ENCODE peak calls at places on chromosomes 5 and 9, in six cellular contexts. O is mesothelial cell of epicardium, Z is coronary artery, F is T-helper 1 cell, Q is NB4, D is vagina. G is an unnamed sample.

GRCh38 chr5:11047051-11047450 is 286.0 kb upstream of the DAP start:
- DNase-seq in O (no peak), Z (no peak), F (no peak), Q (no peak), D (no peak), G (no peak)

GRCh38 chr9:113536483-113537226 is 73.1 kb downstream of the RGS3 start:
- DNase-seq in O (no peak), Z (peak), F (no peak), Q (peak), D (no peak), G (no peak)

GRCh38 chr5:115360036-115360685 is 63.7 kb upstream of the CCDC112 start:
- DNase-seq in O (no peak), Z (no peak), F (no peak), Q (no peak), D (no peak), G (no peak)

GRCh38 chr9:98135558-98135934 is 16.5 kb upstream of the TRIM14 start:
- DNase-seq in O (no peak), Z (no peak), F (no peak), Q (no peak), D (no peak), G (no peak)

GRCh38 chr5:34535944-34536628 is 120.0 kb upstream of the RAI14 start:
- DNase-seq in O (no peak), Z (no peak), F (no peak), Q (no peak), D (no peak), G (no peak)

GRCh38 chr5:150452914-150453313 is 3.4 kb upstream of the RPS14 start:
- DNase-seq in O (no peak), Z (no peak), F (no peak), Q (no peak), D (no peak), G (no peak)

GRCh38 chr5:132830436-132831094 is at the start of gene SHROOM1:
- DNase-seq in O (no peak), Z (no peak), F (no peak), Q (peak), D (no peak), G (no peak)

GRCh38 chr9:133713211-133713959 is 24.8 kb downstream of the SARDH start:
- DNase-seq in O (no peak), Z (no peak), F (no peak), Q (peak), D (no peak), G (no peak)

GRCh38 chr5:130978475-130978874 is 186.6 kb downstream of the HINT1 start:
- DNase-seq in O (no peak), Z (no peak), F (no peak), Q (no peak), D (no peak), G (no peak)

GRCh38 chr5:124741711-124742496 is 4.5 kb downstream of the ZNF608 start:
- DNase-seq in O (no peak), Z (no peak), F (no peak), Q (no peak), D (no peak), G (no peak)

GRCh38 chr5:81207009-81207408 is 26.1 kb upstream of the CKMT2 start:
- DNase-seq in O (no peak), Z (no peak), F (no peak), Q (peak), D (no peak), G (no peak)

GRCh38 chr5:9156282-9156681 is 389.6 kb downstream of the SEMA5A start:
- DNase-seq in O (no peak), Z (no peak), F (no peak), Q (peak), D (no peak), G (no peak)

GRCh38 chr5:93378073-93378472 is 202.9 kb downstream of the NR2F1-AS1 start:
- DNase-seq in O (no peak), Z (no peak), F (no peak), Q (no peak), D (no peak), G (no peak)

GRCh38 chr9:104905153-104905901 is 22.6 kb downstream of the ABCA1 start:
- DNase-seq in O (no peak), Z (no peak), F (no peak), Q (no peak), D (no peak), G (no peak)

GRCh38 chr9:137156567-137157375 is 13.1 kb downstream of the LRRC26 start:
- DNase-seq in O (no peak), Z (no peak), F (no peak), Q (no peak), D (no peak), G (no peak)

GRCh38 chr5:40410939-40411635 is 268.6 kb upstream of the PTGER4 start:
- DNase-seq in O (no peak), Z (no peak), F (no peak), Q (peak), D (no peak), G (no peak)

GRCh38 chr5:57368010-57368409 is 114.6 kb downstream of the ACTBL2 start:
- DNase-seq in O (no peak), Z (no peak), F (no peak), Q (no peak), D (no peak), G (no peak)

GRCh38 chr9:126704157-126704941 is 90.6 kb downstream of the LMX1B start:
- DNase-seq in O (peak), Z (no peak), F (no peak), Q (peak), D (peak), G (no peak)

GRCh38 chr5:131765261-131765660 is 31.6 kb downstream of the FNIP1 start:
- DNase-seq in O (no peak), Z (no peak), F (no peak), Q (no peak), D (no peak), G (no peak)

GRCh38 chr9:76415154-76415553 is 20.9 kb upstream of the RFK start:
- DNase-seq in O (no peak), Z (no peak), F (no peak), Q (no peak), D (no peak), G (no peak)

GRCh38 chr9:93306579-93307091 is 122.7 kb downstream of the WNK2 start:
- DNase-seq in O (no peak), Z (peak), F (no peak), Q (no peak), D (peak), G (no peak)

GRCh38 chr5:178504340-178504960 is 85.7 kb downstream of the COL23A1 start:
- DNase-seq in O (no peak), Z (no peak), F (no peak), Q (no peak), D (no peak), G (no peak)

GRCh38 chr9:137026828-137027227 is 1.2 kb downstream of the ABCA2 start:
- DNase-seq in O (no peak), Z (no peak), F (no peak), Q (peak), D (no peak), G (peak)

GRCh38 chr5:98780390-98780789 is 6.9 kb downstream of the RGMB start:
- DNase-seq in O (no peak), Z (no peak), F (no peak), Q (no peak), D (no peak), G (no peak)

GRCh38 chr5:142644127-142644526 is 41.8 kb downstream of the FGF1 start:
- DNase-seq in O (no peak), Z (no peak), F (no peak), Q (no peak), D (no peak), G (no peak)

GRCh38 chr5:79973511-79973910 is 17.6 kb downstream of the MTX3 start:
- DNase-seq in O (no peak), Z (no peak), F (no peak), Q (no peak), D (no peak), G (no peak)

GRCh38 chr5:68222310-68222709 is 6.8 kb downstream of the PIK3R1 start:
- DNase-seq in O (no peak), Z (no peak), F (no peak), Q (no peak), D (no peak), G (no peak)

GRCh38 chr9:114236391-114237138 is 81.2 kb downstream of the COL27A1 start:
- DNase-seq in O (no peak), Z (no peak), F (no peak), Q (no peak), D (no peak), G (no peak)

GRCh38 chr5:113234546-113234945 is 200.2 kb downstream of the TSSK1B start:
- DNase-seq in O (no peak), Z (no peak), F (no peak), Q (no peak), D (no peak), G (no peak)

GRCh38 chr9:20125721-20126120 is 336.9 kb upstream of the SLC24A2 start:
- DNase-seq in O (no peak), Z (no peak), F (no peak), Q (no peak), D (no peak), G (no peak)

GRCh38 chr5:83433891-83434290 is 37.7 kb upstream of the VCAN start:
- DNase-seq in O (no peak), Z (no peak), F (no peak), Q (no peak), D (no peak), G (no peak)

GRCh38 chr9:71791875-71792274 is 23.6 kb upstream of the CEMIP2 start:
- DNase-seq in O (no peak), Z (no peak), F (no peak), Q (no peak), D (no peak), G (no peak)

GRCh38 chr5:117859161-117859560 is 1129.2 kb downstream of the DTWD2 start:
- DNase-seq in O (no peak), Z (no peak), F (no peak), Q (peak), D (no peak), G (no peak)

GRCh38 chr5:140041099-140041491 is 2.0 kb downstream of the NRG2 start:
- DNase-seq in O (no peak), Z (no peak), F (no peak), Q (no peak), D (no peak), G (no peak)

GRCh38 chr9:3675964-3676363 is 150.2 kb upstream of the RFX3 start:
- DNase-seq in O (no peak), Z (no peak), F (no peak), Q (no peak), D (no peak), G (no peak)

GRCh38 chr5:133746834-133747233 is 134.5 kb upstream of the FSTL4 start:
- DNase-seq in O (peak), Z (peak), F (no peak), Q (peak), D (no peak), G (no peak)

GRCh38 chr5:110386782-110387181 is 339.7 kb downstream of the TMEM232 start:
- DNase-seq in O (no peak), Z (no peak), F (no peak), Q (no peak), D (no peak), G (no peak)